ENCODE peak calls at places on chromosomes 2 and 18, in ten cellular contexts. A, H, V, T, X, M, E, Z, P and N are unnamed samples.
A peak's percentile ranks its signal among the peaks of the same experiment; 100 is the strongest.

GRCh38 chr2:172995323-172996244 is 80.1 kb upstream of the MAP3K20 start:
- DNase-seq in A (peak; percentile 78), H (peak; percentile 63), M (peak; percentile 97), E (peak; percentile 27), P (no peak), V (no peak), T (peak; percentile 88), Z (peak; percentile 51), X (peak; percentile 90), N (no peak)

GRCh38 chr2:109070290-109070689 is 58.7 kb upstream of the SH3RF3 start:
- DNase-seq in X (no peak), V (no peak), A (no peak), M (no peak), E (no peak), Z (no peak), H (no peak), P (no peak), T (no peak), N (no peak)

GRCh38 chr2:196284901-196285589 is 113.7 kb upstream of the STK17B start:
- DNase-seq in X (peak; percentile 42), Z (no peak), P (no peak), V (no peak), T (peak; percentile 76), E (no peak), M (no peak), H (no peak), A (peak; percentile 57), N (no peak)

GRCh38 chr2:101446869-101447268 is 28.0 kb downstream of the RFX8 start:
- DNase-seq in H (no peak), V (no peak), M (no peak), Z (peak; percentile 59), X (peak; percentile 92), A (no peak), T (peak; percentile 72), E (no peak), P (no peak), N (peak; percentile 35)

GRCh38 chr18:5543854-5544389 is at the start of gene EPB41L3:
- DNase-seq in V (no peak), P (no peak), T (no peak), E (peak; percentile 50), X (peak; percentile 65), Z (no peak), A (peak; percentile 61), H (no peak), M (no peak), N (no peak)

GRCh38 chr2:191151315-191151698 is 513 bp upstream of the STAT4 start:
- DNase-seq in Z (no peak), H (no peak), A (no peak), X (no peak), E (no peak), P (no peak), V (no peak), M (no peak), T (no peak), N (no peak)

GRCh38 chr2:15588329-15588919 is 3.2 kb upstream of the DDX1 start:
- DNase-seq in E (no peak), V (no peak), H (peak; percentile 75), A (peak; percentile 68), X (peak; percentile 71), P (no peak), Z (no peak), M (peak; percentile 71), T (peak; percentile 59), N (peak; percentile 35)

GRCh38 chr2:85413592-85414421 is 3.6 kb upstream of the CAPG start:
- DNase-seq in A (peak; percentile 52), M (no peak), T (peak; percentile 50), Z (no peak), V (no peak), H (peak; percentile 79), E (no peak), X (peak; percentile 83), P (no peak), N (peak; percentile 21)

GRCh38 chr2:23624378-23624777 is 239.4 kb downstream of the KLHL29 start:
- DNase-seq in X (no peak), A (no peak), Z (no peak), V (no peak), M (peak; percentile 50), P (no peak), E (no peak), T (no peak), H (peak; percentile 19), N (peak; percentile 1)

GRCh38 chr2:54559593-54560145 is 103.5 kb downstream of the SPTBN1 start:
- DNase-seq in E (no peak), Z (peak; percentile 21), X (peak; percentile 86), H (no peak), A (peak; percentile 91), V (no peak), P (no peak), M (peak; percentile 65), T (peak; percentile 81), N (peak; percentile 70)

GRCh38 chr2:138641277-138641676 is 138.9 kb downstream of the NXPH2 start:
- DNase-seq in T (no peak), A (no peak), P (no peak), H (no peak), V (no peak), Z (no peak), M (no peak), E (no peak), X (no peak), N (no peak)

GRCh38 chr2:171260471-171261424 is 100.1 kb upstream of the TLK1 start:
- DNase-seq in H (peak; percentile 4), V (no peak), X (no peak), T (no peak), Z (no peak), P (no peak), M (no peak), E (no peak), A (no peak), N (peak; percentile 75)

GRCh38 chr2:64595397-64596160 is 58.1 kb downstream of the SERTAD2 start:
- DNase-seq in M (peak; percentile 38), V (no peak), X (peak; percentile 47), E (no peak), H (no peak), T (peak; percentile 69), Z (no peak), P (no peak), A (no peak), N (no peak)

GRCh38 chr18:55097406-55098170 is 138.3 kb upstream of the CCDC68 start:
- DNase-seq in Z (no peak), X (peak; percentile 55), M (peak; percentile 21), H (no peak), V (no peak), T (no peak), P (no peak), E (no peak), A (peak; percentile 80), N (no peak)

GRCh38 chr2:196925445-196925767 is 1.1 kb downstream of the PGAP1 start:
- DNase-seq in V (no peak), A (peak; percentile 57), M (no peak), X (peak; percentile 44), P (no peak), H (no peak), Z (no peak), E (no peak), T (no peak), N (no peak)

GRCh38 chr2:29108225-29108624 is 7.0 kb upstream of the CLIP4 start:
- DNase-seq in A (no peak), X (peak; percentile 88), M (peak; percentile 90), T (peak; percentile 88), P (no peak), V (peak; percentile 59), H (peak; percentile 86), E (no peak), Z (peak; percentile 67), N (no peak)

GRCh38 chr18:58221060-58221725 is 177.2 kb downstream of the NEDD4L start:
- DNase-seq in V (no peak), A (no peak), P (no peak), H (peak; percentile 79), Z (peak; percentile 46), E (no peak), X (peak; percentile 27), M (peak; percentile 86), T (no peak), N (no peak)

GRCh38 chr2:24568492-24568891 is 77.4 kb downstream of the NCOA1 start:
- DNase-seq in Z (no peak), T (no peak), H (no peak), M (no peak), V (no peak), P (no peak), A (no peak), E (no peak), X (no peak), N (no peak)